ENCODE peak calls at places on chromosomes 2 and 18, in four cellular contexts. U, T, Q and D are unnamed samples.
A peak's percentile ranks its signal among the peaks of the same experiment; 100 is the strongest.

GRCh38 chr2:100876231-100876860 is 56.4 kb downstream of the NPAS2 start:
- DNase-seq in U (no peak), T (no peak), Q (no peak), D (no peak)

GRCh38 chr18:38886235-38886634 is 1320.6 kb upstream of the CELF4 start:
- DNase-seq in U (no peak), T (no peak), Q (no peak), D (no peak)

GRCh38 chr2:86512034-86512433 is 51.2 kb downstream of the CHMP3 start:
- DNase-seq in U (no peak), T (peak; percentile 4), Q (no peak), D (no peak)

GRCh38 chr2:133532919-133533318 is 35.3 kb downstream of the NCKAP5 start:
- DNase-seq in U (no peak), T (no peak), Q (no peak), D (peak; percentile 24)

GRCh38 chr18:1438458-1438910 is 533.8 kb downstream of the ADCYAP1 start:
- DNase-seq in U (no peak), T (peak; percentile 4), Q (no peak), D (peak; percentile 1)

GRCh38 chr2:28449489-28450395 is 46.1 kb upstream of the PLB1 start:
- DNase-seq in U (no peak), T (peak; percentile 15), Q (no peak), D (peak; percentile 58)

GRCh38 chr18:32301976-32302743 is 112.3 kb downstream of the MEP1B start:
- DNase-seq in U (no peak), T (no peak), Q (no peak), D (peak; percentile 5)

GRCh38 chr2:20080839-20081348 is 29.5 kb upstream of the LAPTM4A start:
- DNase-seq in U (no peak), T (peak; percentile 53), Q (peak; percentile 68), D (no peak)

GRCh38 chr2:56128235-56128634 is 55.6 kb upstream of the CCDC85A start:
- DNase-seq in U (no peak), T (no peak), Q (no peak), D (no peak)

GRCh38 chr2:207505728-207506127 is 24.0 kb upstream of the CREB1 start:
- DNase-seq in U (no peak), T (peak; percentile 58), Q (no peak), D (peak; percentile 49)

GRCh38 chr2:26812731-26813130 is 26.9 kb downstream of the CENPA start:
- DNase-seq in U (no peak), T (no peak), Q (no peak), D (no peak)

GRCh38 chr18:55153346-55153745 is 194.1 kb upstream of the CCDC68 start:
- DNase-seq in U (no peak), T (no peak), Q (no peak), D (no peak)

GRCh38 chr2:12714391-12715221 is 2.1 kb upstream of the TRIB2 start:
- DNase-seq in U (no peak), T (peak; percentile 29), Q (no peak), D (no peak)

DNA sequence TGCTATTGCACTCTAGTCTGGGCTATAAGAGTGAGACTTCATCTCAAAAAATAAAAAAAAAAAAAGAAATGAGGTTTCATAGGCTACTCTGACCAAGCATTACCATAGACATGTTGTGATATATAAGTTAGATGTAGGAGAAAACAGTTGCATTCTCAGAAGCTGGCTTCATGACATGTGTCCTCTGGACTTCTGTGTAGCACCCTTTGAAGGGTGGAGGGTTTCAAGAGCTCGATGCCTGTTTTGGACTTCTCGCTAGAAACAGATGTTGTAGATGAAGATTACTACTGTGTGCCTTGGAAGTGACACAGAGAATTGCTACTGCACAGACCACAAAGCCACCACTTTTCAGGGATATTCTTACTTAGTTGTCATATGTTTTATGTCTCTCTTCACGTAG is 91.0 kb downstream of the TMEM247 start:
- DNase-seq in U (no peak), T (no peak), Q (no peak), D (no peak)
- H3K4me1 ChIP-seq in U (peaks cover 82% of the 10 kb centered on the region), T (peaks cover 11% of the 10 kb centered on the region), Q (peaks cover 6% of the 10 kb centered on the region), D (peaks cover 6% of the 10 kb centered on the region)

GRCh38 chr2:43541165-43541564 is 54.7 kb downstream of the THADA start:
- DNase-seq in U (no peak), T (no peak), Q (no peak), D (no peak)

GRCh38 chr2:43539991-43540860 is 55.6 kb downstream of the THADA start:
- DNase-seq in U (no peak), T (no peak), Q (no peak), D (peak; percentile 66)

GRCh38 chr2:43537137-43537536 is 58.7 kb downstream of the THADA start:
- DNase-seq in U (no peak), T (no peak), Q (no peak), D (no peak)

GRCh38 chr2:43539436-43539835 is 56.4 kb downstream of the THADA start:
- DNase-seq in U (no peak), T (no peak), Q (no peak), D (no peak)

DNA sequence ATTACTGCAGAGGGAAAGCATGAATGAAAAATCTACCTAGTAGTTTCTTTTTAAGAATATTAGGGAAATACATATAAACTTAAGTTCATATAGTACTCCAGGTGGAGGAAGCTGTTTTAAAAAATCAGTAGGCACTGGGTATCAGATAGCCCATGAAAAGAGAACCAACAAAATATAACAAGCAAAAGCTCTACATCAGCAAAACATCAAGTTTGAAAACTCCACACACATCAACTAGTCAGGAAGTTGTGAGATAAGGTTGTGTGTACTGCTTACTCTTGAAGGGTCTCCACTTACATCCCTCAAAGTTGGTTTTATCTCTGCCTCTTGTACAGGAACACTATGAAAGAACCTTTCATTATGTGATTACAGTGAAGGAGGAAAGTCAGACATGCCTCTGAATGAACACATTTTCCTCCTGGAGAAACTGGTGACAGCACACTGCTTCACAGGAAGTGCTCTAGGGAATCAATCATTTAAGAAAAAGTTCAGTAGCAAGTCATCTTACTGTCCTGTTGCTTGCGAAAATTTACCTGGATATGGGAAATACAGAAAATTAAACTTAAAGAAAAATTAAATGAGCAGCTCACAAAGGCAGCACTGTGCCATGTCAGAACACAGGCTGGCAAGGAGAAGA is 57.7 kb downstream of the THADA start:
- DNase-seq in U (no peak), T (no peak), Q (no peak), D (no peak)
- TF ChIP-seq REST in U (no peak), T (no peak), Q (no peak), D (no peak)

DNA sequence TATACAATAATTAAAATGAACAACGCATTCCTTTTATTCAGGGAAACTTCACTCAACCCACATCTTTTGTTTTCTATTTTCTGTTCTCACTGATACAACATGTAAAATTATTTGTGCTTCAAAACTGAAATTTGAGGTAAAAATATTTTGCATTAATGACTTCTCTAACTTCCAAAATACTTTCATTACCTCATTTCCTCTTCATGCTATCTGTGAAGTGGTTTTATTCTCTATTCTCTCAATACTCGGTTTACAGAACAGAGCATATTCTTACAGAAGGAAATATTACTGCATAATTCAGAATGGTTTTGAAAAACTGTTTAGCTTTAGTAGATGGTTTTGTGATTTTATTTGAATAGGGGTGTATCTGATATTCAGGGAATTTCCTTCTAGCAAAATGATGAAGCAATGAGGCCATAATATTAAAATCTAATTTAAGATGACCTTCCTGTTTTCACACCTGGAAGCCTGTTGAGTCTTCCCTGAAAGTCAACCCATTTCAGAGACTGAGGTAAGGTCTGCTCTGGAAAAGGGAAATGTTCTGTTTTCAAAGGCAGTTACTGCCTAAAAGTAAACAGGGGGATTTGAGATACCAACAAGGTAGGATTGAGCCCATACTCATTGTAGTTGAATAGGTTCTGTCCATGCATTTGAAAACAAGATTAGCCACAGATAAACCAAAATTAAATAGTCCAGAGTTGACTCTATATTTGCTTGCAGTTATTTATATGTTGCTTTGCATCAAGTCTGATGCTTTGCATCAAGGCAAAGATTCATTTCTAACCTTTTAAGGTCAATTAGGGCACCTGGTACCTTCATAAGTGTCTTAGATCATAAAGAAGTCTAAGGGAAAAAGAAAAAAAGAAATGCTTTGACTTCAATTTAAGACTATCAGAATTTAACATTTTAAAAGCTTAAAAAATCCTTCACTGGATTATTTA is 50.8 kb upstream of the PEX13 start:
- DNase-seq in U (peak; percentile 52), T (no peak), Q (no peak), D (no peak)
- H3K4me2 ChIP-seq in U (peak overlapping the region; percentile 92), T (no peak overlapping the region), Q (no peak overlapping the region), D (no peak overlapping the region)

DNA sequence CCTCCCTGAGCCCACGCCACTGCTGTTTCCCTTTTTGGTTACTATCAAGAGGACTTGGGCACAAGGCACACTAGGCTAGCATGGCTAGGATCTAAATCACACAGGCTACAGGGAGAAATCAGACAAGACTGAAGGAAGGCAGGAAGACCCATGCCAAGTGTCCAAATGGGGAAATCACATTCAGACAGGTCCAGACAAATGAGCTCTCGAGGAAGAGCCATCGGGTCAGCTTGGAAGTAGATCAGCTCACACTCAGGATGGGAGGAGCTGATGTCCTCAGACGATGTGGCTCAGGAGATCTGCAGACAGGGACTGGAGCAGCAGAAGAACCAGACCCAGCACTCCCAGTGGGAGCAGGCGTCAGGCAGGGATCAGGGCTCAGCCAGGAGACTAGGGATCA is 113.2 kb downstream of the COL6A3 start:
- DNase-seq in U (no peak), T (no peak), Q (no peak), D (no peak)
- H3K4me1 ChIP-seq in U (no peaks in the 10 kb centered on the region), T (no peaks in the 10 kb centered on the region), Q (peaks cover 6% of the 10 kb centered on the region), D (peaks cover 17% of the 10 kb centered on the region)

DNA sequence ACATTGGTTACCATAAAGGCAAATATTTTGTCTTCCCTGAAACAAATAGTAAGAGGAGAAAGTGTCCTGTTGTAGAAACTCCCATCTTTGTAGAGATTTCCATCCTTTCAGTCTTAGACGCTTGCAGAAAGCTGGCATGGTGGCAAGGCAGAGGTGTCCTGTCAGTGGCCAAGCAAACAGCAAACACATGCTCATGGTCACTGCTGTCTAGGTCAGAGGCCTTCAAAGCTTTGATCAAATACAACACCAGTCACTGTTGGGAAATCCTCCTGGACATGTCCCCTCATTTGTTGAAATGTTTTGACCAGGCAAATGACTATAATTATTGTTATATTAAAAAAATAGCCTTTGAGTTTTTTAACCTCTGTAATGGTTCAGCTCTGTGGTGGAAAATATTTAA is 55.1 kb downstream of the LTBP1 start:
- DNase-seq in U (no peak), T (no peak), Q (peak; percentile 56), D (no peak)
- TF ChIP-seq REST in U (no peak), T (no peak), Q (no peak), D (no peak)

GRCh38 chr2:218713922-218714321 is 3.3 kb downstream of the TTLL4 start:
- DNase-seq in U (no peak), T (no peak), Q (no peak), D (no peak)
- H3K4me2 ChIP-seq in U (peak overlapping the region; percentile 67), T (no peak overlapping the region), Q (peak overlapping the region; percentile 84), D (no peak overlapping the region)

GRCh38 chr2:9236867-9237266 is 30.3 kb downstream of the ASAP2 start:
- DNase-seq in U (no peak), T (no peak), Q (no peak), D (no peak)
- H3K4me1 ChIP-seq in U (no peaks in the 10 kb centered on the region), T (peaks cover 10% of the 10 kb centered on the region), Q (peaks cover 85% of the 10 kb centered on the region), D (peaks cover 59% of the 10 kb centered on the region)

GRCh38 chr2:30421551-30422436 is 25.3 kb upstream of the LCLAT1 start:
- DNase-seq in U (peak; percentile 28), T (peak; percentile 25), Q (no peak), D (no peak)
- TF ChIP-seq REST in U (no peak), T (no peak), Q (no peak), D (no peak)

GRCh38 chr2:233503947-233504637 is 62.5 kb downstream of the USP40 start:
- DNase-seq in U (no peak), T (no peak), Q (no peak), D (no peak)
- H3K4me2 ChIP-seq in U (peak overlapping the region; percentile 43), T (no peak overlapping the region), Q (no peak overlapping the region), D (no peak overlapping the region)